ENCODE peak calls at places on chromosomes 16 and 17, in four cellular contexts. C, E, H and Z are unnamed samples.

GRCh38 chr17:40304464-40304863 is 4.5 kb upstream of the RARA start:
- DNase-seq in H (peak), C (no peak), E (no peak), Z (no peak)

GRCh38 chr17:75752405-75753192 is 12.4 kb downstream of the GALK1 start:
- DNase-seq in E (no peak), C (peak), H (no peak), Z (no peak)

GRCh38 chr16:82995927-82996441 is 369.2 kb downstream of the CDH13 start:
- DNase-seq in E (peak), C (no peak), H (peak), Z (no peak)

GRCh38 chr17:36937961-36938565 is 788 bp downstream of the LHX1 start:
- DNase-seq in H (peak), C (no peak), E (no peak), Z (no peak)

GRCh38 chr17:80938556-80938955 is 53.1 kb upstream of the CHMP6 start:
- DNase-seq in H (no peak), E (no peak), C (no peak), Z (no peak)

GRCh38 chr17:78412403-78412802 is 34.0 kb downstream of the PGS1 start:
- DNase-seq in C (no peak), E (no peak), H (peak), Z (no peak)

GRCh38 chr16:20851601-20852000 is 45.3 kb downstream of the REXO5 start:
- DNase-seq in C (no peak), E (peak), H (peak), Z (no peak)

GRCh38 chr17:48577946-48578615 is at the start of gene HOXB4:
- DNase-seq in C (peak), H (peak), E (peak), Z (no peak)

GRCh38 chr17:13885550-13885949 is 183.8 kb upstream of the COX10 start:
- DNase-seq in E (no peak), C (no peak), H (no peak), Z (no peak)

GRCh38 chr17:44788139-44788538 is 29.4 kb downstream of the ADAM11 start:
- DNase-seq in C (no peak), H (no peak), E (no peak), Z (no peak)

GRCh38 chr16:50984688-50985087 is 166.4 kb downstream of the SALL1 start:
- DNase-seq in E (no peak), C (no peak), H (no peak), Z (no peak)

GRCh38 chr17:77516902-77517301 is 376.1 kb downstream of the SEC14L1 start:
- DNase-seq in C (no peak), H (peak), E (no peak), Z (no peak)

GRCh38 chr17:15388356-15389046 is 47.1 kb upstream of the TEKT3 start:
- DNase-seq in H (no peak), E (no peak), C (no peak), Z (no peak)

GRCh38 chr17:29573871-29574731 is 5.6 kb downstream of the TP53I13 start:
- DNase-seq in E (no peak), H (no peak), C (no peak), Z (peak)

GRCh38 chr16:71883849-71884638 is at the start of gene ZNF821:
- DNase-seq in C (peak), H (peak), E (peak), Z (peak)

GRCh38 chr17:37781451-37781850 is 36.6 kb upstream of the HNF1B start:
- DNase-seq in H (no peak), C (no peak), E (no peak), Z (no peak)

GRCh38 chr16:55248494-55248893 is 75.5 kb upstream of the IRX6 start:
- DNase-seq in C (no peak), H (no peak), E (no peak), Z (no peak)

GRCh38 chr16:84888450-84888849 is 68.7 kb downstream of the CRISPLD2 start:
- DNase-seq in H (no peak), C (no peak), E (no peak), Z (no peak)

GRCh38 chr17:6756425-6757012 is 673 bp downstream of the XAF1 start:
- DNase-seq in C (no peak), H (no peak), E (no peak), Z (no peak)

GRCh38 chr16:14148569-14148968 is 77.5 kb downstream of the MRTFB start:
- DNase-seq in E (no peak), C (no peak), H (peak), Z (no peak)

GRCh38 chr17:27569257-27569722 is 61.7 kb upstream of the LGALS9 start:
- DNase-seq in E (no peak), H (peak), C (peak), Z (no peak)

GRCh38 chr16:24635900-24636610 is 93.4 kb upstream of the TNRC6A start:
- DNase-seq in C (no peak), E (peak), H (peak), Z (no peak)

GRCh38 chr16:1645914-1646525 is 32.1 kb upstream of the JPT2 start:
- DNase-seq in C (no peak), E (no peak), H (peak), Z (no peak)

GRCh38 chr16:59067207-59067606 is 333.1 kb upstream of the GOT2 start:
- DNase-seq in E (no peak), C (peak), H (peak), Z (no peak)

GRCh38 chr16:47139561-47140185 is 4.1 kb downstream of the NETO2 start:
- DNase-seq in C (no peak), E (no peak), H (no peak), Z (no peak)

GRCh38 chr17:44108440-44109311 is 14.8 kb downstream of the HDAC5 start:
- DNase-seq in E (no peak), C (no peak), H (peak), Z (no peak)

GRCh38 chr16:23557779-23558330 is 328 bp downstream of the UBFD1 start:
- DNase-seq in C (no peak), E (peak), H (peak), Z (peak)

GRCh38 chr17:75506134-75506533 is 9.2 kb downstream of the CASKIN2 start:
- DNase-seq in C (no peak), H (no peak), E (no peak), Z (no peak)

GRCh38 chr16:57191056-57191536 is 5.0 kb downstream of the RSPRY1 start:
- DNase-seq in H (peak), E (no peak), C (no peak), Z (no peak)

GRCh38 chr17:71975331-71975801 is 145.5 kb upstream of the SOX9 start:
- DNase-seq in E (peak), H (peak), C (no peak), Z (no peak)

GRCh38 chr16:79751785-79752184 is 151.2 kb upstream of the MAF start:
- DNase-seq in H (peak), C (no peak), E (peak), Z (no peak)

GRCh38 chr17:75516255-75516618 is at the start of gene TSEN54:
- DNase-seq in C (peak), H (peak), E (peak), Z (peak)

GRCh38 chr17:61408151-61409041 is 8.8 kb downstream of the TBX2 start:
- DNase-seq in H (peak), C (no peak), E (no peak), Z (no peak)

GRCh38 chr17:74649909-74650308 is 26.4 kb upstream of the CD300E start:
- DNase-seq in E (no peak), H (no peak), C (no peak), Z (no peak)

GRCh38 chr17:36152639-36153120 is 23.8 kb downstream of the TBC1D3B start:
- DNase-seq in H (no peak), E (no peak), C (no peak), Z (no peak)

GRCh38 chr16:88455610-88456355 is 2.7 kb downstream of the ZFPM1 start:
- DNase-seq in C (peak), E (no peak), H (peak), Z (no peak)

GRCh38 chr16:80459331-80459777 is 81.4 kb upstream of the DYNLRB2 start:
- DNase-seq in E (peak), H (no peak), C (no peak), Z (no peak)

GRCh38 chr17:74442670-74443515 is 11.0 kb downstream of the GPRC5C start:
- DNase-seq in E (peak), H (peak), C (peak), Z (no peak)

GRCh38 chr16:71311553-71312158 is 22.5 kb upstream of the CMTR2 start:
- DNase-seq in C (peak), E (no peak), H (peak), Z (no peak)